ENCODE peak calls at places on chromosomes 3 and 15, in five cellular contexts. M, B, Z, D and Y are unnamed samples.
A peak's percentile ranks its signal among the peaks of the same experiment; 100 is the strongest.

GRCh38 chr3:61938878-61939549 is 377.6 kb downstream of the PTPRG start:
- ATAC-seq in M (no peak), B (no peak), Z (peak; percentile 79), D (no peak), Y (no peak)

GRCh38 chr3:158845748-158846350 is 44.0 kb downstream of the MFSD1 start:
- ATAC-seq in M (peak; percentile 85), B (peak; percentile 52), Z (peak; percentile 84), D (peak; percentile 25), Y (no peak)

GRCh38 chr3:99108508-99108907 is 207.0 kb upstream of the DCBLD2 start:
- ATAC-seq in M (no peak), B (peak; percentile 92), Z (peak; percentile 24), D (peak; percentile 52), Y (peak; percentile 75)

GRCh38 chr3:52724511-52724910 is 18.6 kb downstream of the SPCS1 start:
- ATAC-seq in M (no peak), B (no peak), Z (no peak), D (no peak), Y (no peak)

GRCh38 chr3:58021962-58022361 is 13.7 kb downstream of the FLNB start:
- ATAC-seq in M (no peak), B (no peak), Z (peak; percentile 55), D (no peak), Y (no peak)

GRCh38 chr3:55804170-55805095 is 317.3 kb upstream of the WNT5A start:
- ATAC-seq in M (no peak), B (no peak), Z (peak; percentile 89), D (no peak), Y (no peak)

GRCh38 chr3:99955773-99956562 is 138.3 kb downstream of the CMSS1 start:
- ATAC-seq in M (no peak), B (no peak), Z (peak; percentile 72), D (no peak), Y (no peak)

GRCh38 chr15:92960996-92961681 is 61.0 kb downstream of the CHD2 start:
- ATAC-seq in M (no peak), B (no peak), Z (peak; percentile 40), D (no peak), Y (no peak)

GRCh38 chr3:29185706-29186105 is 95.2 kb upstream of the RBMS3 start:
- ATAC-seq in M (peak; percentile 8), B (no peak), Z (no peak), D (no peak), Y (no peak)

GRCh38 chr15:31049682-31050606 is 51.6 kb downstream of the TRPM1 start:
- ATAC-seq in M (no peak), B (peak; percentile 54), Z (no peak), D (no peak), Y (no peak)

GRCh38 chr3:107117922-107118576 is 259.2 kb upstream of the CCDC54 start:
- ATAC-seq in M (peak; percentile 88), B (peak; percentile 62), Z (peak; percentile 38), D (peak; percentile 69), Y (peak; percentile 46)

GRCh38 chr3:47047673-47048072 is 68.2 kb downstream of the NBEAL2 start:
- ATAC-seq in M (no peak), B (no peak), Z (no peak), D (no peak), Y (no peak)

GRCh38 chr3:174376346-174376745 is 482.8 kb upstream of the NAALADL2 start:
- ATAC-seq in M (no peak), B (peak; percentile 24), Z (no peak), D (no peak), Y (no peak)

GRCh38 chr15:78055923-78056713 is 21.4 kb downstream of the TBC1D2B start:
- ATAC-seq in M (peak; percentile 70), B (peak; percentile 73), Z (peak; percentile 60), D (peak; percentile 64), Y (peak; percentile 46)

GRCh38 chr3:126390751-126391150 is 4.0 kb upstream of the CFAP100 start:
- ATAC-seq in M (no peak), B (no peak), Z (no peak), D (no peak), Y (no peak)

GRCh38 chr3:52697622-52697946 is 8.0 kb downstream of the GLT8D1 start:
- ATAC-seq in M (no peak), B (no peak), Z (no peak), D (no peak), Y (no peak)

GRCh38 chr3:184822081-184822480 is 10.1 kb downstream of the VPS8 start:
- ATAC-seq in M (no peak), B (no peak), Z (no peak), D (peak; percentile 56), Y (no peak)

DNA sequence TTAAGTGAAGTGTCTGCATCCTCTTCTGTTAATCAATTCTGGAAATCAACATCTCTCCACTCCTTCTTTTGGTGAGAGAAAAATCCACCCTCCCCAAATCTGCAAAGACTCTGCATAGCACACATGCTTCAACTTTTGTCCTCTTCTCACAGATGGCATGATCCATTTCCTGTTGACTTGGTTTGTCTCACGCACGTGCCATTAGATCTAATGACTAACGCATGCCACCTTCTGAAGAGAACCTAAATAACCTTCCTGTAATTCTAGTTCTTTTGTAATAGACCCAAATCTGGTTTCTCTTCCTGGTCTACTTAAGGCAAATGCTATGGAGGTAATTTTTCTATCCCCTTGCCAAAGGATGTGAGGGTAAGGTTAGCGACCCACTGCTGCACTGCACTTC is 51.0 kb upstream of the ATOSA start:
- ATAC-seq in M (no peak), B (peak; percentile 71), Z (no peak), D (no peak), Y (no peak)
- TF ChIP-seq CTCF in M (no peak), B (peak; percentile 52), Z (no peak), D (no peak), Y (no peak)

DNA sequence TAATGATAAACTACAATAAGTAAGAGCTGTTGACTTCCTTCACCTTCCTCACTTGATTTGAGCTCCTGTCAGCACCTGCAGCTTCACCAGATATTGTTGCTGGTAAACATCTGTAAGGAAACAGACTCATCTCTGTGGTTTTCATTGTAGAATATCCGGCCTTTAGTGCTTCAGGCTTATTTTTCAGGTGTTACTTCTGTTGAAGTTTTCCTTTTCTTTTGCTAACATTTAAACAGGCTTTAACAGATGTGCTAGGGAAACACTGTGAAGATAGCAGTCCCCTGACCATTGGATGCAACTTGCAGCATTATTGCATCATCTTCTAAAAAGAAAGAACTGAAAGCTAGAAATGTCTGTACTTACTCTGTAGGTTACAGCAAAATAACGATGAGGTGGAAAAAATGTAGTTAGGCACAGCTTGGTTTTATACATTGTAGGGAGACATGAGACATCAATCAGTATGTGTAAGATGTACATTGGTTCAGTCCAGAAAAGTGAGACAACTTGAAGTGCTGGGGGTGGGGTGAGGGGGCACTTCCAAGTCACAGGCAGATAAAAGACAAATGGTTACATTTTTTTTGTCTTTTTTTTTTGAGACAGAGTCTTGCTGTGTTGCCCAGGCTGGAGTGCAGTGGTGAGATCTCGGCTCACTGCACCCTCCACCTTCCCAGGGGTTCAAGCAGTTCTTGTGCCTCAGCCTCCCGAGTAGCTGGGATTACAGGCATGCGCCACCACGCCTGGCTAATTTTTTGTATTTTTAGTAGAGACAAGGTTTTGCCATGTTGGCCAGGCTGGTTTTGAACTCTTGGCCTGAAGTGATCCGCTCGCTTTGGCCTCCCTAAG is 10.2 kb downstream of the EDEM1 start:
- ATAC-seq in M (no peak), B (peak; percentile 53), Z (no peak), D (peak; percentile 27), Y (peak; percentile 44)
- H3K4me1 ChIP-seq in M (peaks cover 43% of the 10 kb centered on the region), B (peaks cover 41% of the 10 kb centered on the region), Z (peaks cover 25% of the 10 kb centered on the region), D (no peaks in the 10 kb centered on the region), Y (peaks cover 13% of the 10 kb centered on the region)

GRCh38 chr15:32965897-32966296 is 228.6 kb downstream of the FMN1 start:
- ATAC-seq in M (no peak), B (no peak), Z (no peak), D (no peak), Y (no peak)
- H3K27ac ChIP-seq in M (no peak overlapping the region), B (no peak overlapping the region), Z (no peak overlapping the region), D (no peak overlapping the region), Y (no peak overlapping the region)

DNA sequence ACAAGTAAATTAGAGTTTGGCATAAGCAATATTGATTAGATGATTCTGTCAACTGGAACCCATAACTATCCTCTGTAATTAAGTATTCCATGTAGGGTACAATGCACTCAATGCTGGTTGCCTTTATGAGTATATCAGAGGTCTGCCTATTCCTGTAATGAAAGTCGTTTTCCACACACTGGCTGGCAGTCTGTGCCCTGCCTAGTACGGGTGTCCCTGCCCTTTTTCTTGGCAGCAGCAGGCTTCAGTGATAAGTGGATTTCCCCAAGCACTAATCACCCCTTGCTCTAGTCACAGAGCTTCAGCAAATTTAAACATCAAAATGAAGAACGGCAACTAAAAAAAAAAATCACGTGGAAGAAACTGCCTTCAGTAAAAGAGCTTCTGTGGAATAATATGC is 294.8 kb upstream of the STT3B start:
- ATAC-seq in M (no peak), B (no peak), Z (no peak), D (no peak), Y (no peak)
- TF ChIP-seq CTCF in M (no peak), B (no peak), Z (no peak), D (no peak), Y (no peak)

DNA sequence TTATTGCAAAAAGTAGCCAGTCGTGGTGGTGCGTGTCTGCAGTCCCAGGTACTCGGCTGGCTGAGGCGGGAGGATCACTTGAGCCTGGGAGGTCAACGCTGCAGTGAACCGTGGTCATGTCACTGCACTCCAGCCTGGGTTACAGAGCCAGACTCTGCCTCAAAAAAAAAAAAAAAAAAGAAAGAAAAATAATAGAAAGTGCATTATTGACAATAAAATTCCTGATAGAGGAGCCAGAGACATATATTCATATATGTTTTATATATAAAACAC is 43.6 kb upstream of the PYDC2 start:
- ATAC-seq in M (no peak), B (no peak), Z (no peak), D (no peak), Y (no peak)
- H3K4me1 ChIP-seq in M (no peaks in the 10 kb centered on the region), B (peaks cover 7% of the 10 kb centered on the region), Z (no peaks in the 10 kb centered on the region), D (no peaks in the 10 kb centered on the region), Y (no peaks in the 10 kb centered on the region)